ENCODE peak calls at places on chromosomes 12 and 14, in six cellular contexts. P is uterus, J is RWPE1, O is GM23338, W is omental fat pad, K is PC-9. H is an unnamed sample.
A peak's percentile ranks its signal among the peaks of the same experiment; 100 is the strongest.

GRCh38 chr12:65464930-65465329 is 186.4 kb downstream of the MSRB3 start:
- DNase-seq in J (peak; percentile 9), O (no peak), P (no peak), W (no peak), K (no peak), H (no peak)

GRCh38 chr12:29072631-29073030 is 76.4 kb upstream of the FAR2 start:
- DNase-seq in P (no peak), K (no peak), O (peak; percentile 28), W (no peak), J (no peak), H (no peak)

GRCh38 chr12:107818984-107819383 is 44.5 kb downstream of the ASCL4 start:
- DNase-seq in O (no peak), J (peak; percentile 11), W (no peak), K (no peak), P (no peak), H (no peak)

GRCh38 chr12:110741795-110742717 is 635 bp downstream of the PPP1CC start:
- DNase-seq in P (no peak), K (no peak), J (peak; percentile 32), O (peak; percentile 40), W (no peak), H (peak; percentile 57)

GRCh38 chr12:19110541-19110940 is 19.0 kb upstream of the PLEKHA5 start:
- DNase-seq in J (no peak), W (no peak), P (no peak), K (no peak), O (no peak), H (no peak)

GRCh38 chr14:54088271-54088670 is 131.6 kb upstream of the BMP4 start:
- DNase-seq in O (no peak), W (no peak), K (no peak), J (no peak), P (no peak), H (no peak)

GRCh38 chr14:54646576-54647130 is 79.7 kb downstream of the SAMD4A start:
- DNase-seq in K (no peak), J (no peak), W (no peak), P (no peak), O (no peak), H (no peak)

GRCh38 chr14:57818511-57818910 is 47.4 kb downstream of the SLC35F4 start:
- DNase-seq in P (no peak), J (no peak), O (no peak), K (no peak), W (no peak), H (no peak)

GRCh38 chr14:104665663-104666522 is 23.5 kb upstream of the INF2 start:
- DNase-seq in O (peak; percentile 54), P (no peak), J (no peak), W (no peak), K (peak; percentile 50), H (no peak)

GRCh38 chr14:90302529-90303303 is 29.0 kb downstream of the NRDE2 start:
- DNase-seq in P (no peak), O (peak; percentile 57), J (no peak), W (no peak), K (no peak), H (no peak)

GRCh38 chr14:88829685-88830302 is 5.3 kb downstream of the TTC8 start:
- DNase-seq in O (no peak), P (no peak), W (no peak), J (no peak), K (no peak), H (no peak)

GRCh38 chr14:105068818-105069217 is 3.6 kb upstream of the GPR132 start:
- DNase-seq in K (no peak), W (no peak), J (no peak), O (no peak), P (no peak), H (no peak)

GRCh38 chr14:38073641-38074040 is 134.1 kb upstream of the SSTR1 start:
- DNase-seq in K (no peak), J (no peak), O (no peak), W (no peak), P (no peak), H (no peak)

GRCh38 chr12:114399664-114400211 is 6.2 kb downstream of the TBX5 start:
- DNase-seq in K (no peak), J (no peak), O (peak; percentile 99), W (no peak), P (no peak), H (peak; percentile 69)

GRCh38 chr12:11510671-11511070 is 115.3 kb upstream of the PRB2 start:
- DNase-seq in W (no peak), P (no peak), J (no peak), K (peak; percentile 59), O (no peak), H (no peak)

GRCh38 chr12:131641315-131641714 is 69.6 kb upstream of the SFSWAP start:
- DNase-seq in P (no peak), O (no peak), W (no peak), J (no peak), K (no peak), H (no peak)

GRCh38 chr12:106093246-106093645 is 45.5 kb downstream of the NUAK1 start:
- DNase-seq in K (no peak), P (no peak), J (no peak), O (no peak), W (no peak), H (no peak)
- TF ChIP-seq CTCF in K (no peak), P (no peak), J (no peak), O (no peak), W (no peak), H (no peak)

DNA sequence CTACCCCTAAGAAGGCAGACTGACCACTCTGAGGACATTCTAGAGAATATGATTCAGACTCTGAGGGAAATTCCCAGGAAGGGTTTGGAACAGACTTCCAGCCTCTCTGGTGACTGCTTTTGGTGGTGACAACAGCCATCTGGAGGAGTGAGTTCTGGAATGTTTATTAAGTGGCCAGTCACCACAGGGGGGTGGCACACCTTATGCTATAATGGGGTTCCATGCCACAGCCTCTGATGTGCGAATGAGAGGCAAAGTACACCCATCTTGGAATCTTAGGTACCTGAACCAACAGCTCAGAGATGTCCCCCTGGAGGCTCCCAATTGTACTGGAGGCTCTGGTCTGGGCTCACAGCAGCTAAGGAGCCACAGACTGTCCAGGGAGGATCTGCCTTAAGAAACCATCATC is 9.5 kb upstream of the TINF2 start:
- DNase-seq in W (no peak), P (no peak), O (peak; percentile 36), K (peak; percentile 37), J (no peak), H (no peak)
- TF ChIP-seq CTCF in W (no peak), P (no peak), O (no peak), K (no peak), J (no peak), H (no peak)

DNA sequence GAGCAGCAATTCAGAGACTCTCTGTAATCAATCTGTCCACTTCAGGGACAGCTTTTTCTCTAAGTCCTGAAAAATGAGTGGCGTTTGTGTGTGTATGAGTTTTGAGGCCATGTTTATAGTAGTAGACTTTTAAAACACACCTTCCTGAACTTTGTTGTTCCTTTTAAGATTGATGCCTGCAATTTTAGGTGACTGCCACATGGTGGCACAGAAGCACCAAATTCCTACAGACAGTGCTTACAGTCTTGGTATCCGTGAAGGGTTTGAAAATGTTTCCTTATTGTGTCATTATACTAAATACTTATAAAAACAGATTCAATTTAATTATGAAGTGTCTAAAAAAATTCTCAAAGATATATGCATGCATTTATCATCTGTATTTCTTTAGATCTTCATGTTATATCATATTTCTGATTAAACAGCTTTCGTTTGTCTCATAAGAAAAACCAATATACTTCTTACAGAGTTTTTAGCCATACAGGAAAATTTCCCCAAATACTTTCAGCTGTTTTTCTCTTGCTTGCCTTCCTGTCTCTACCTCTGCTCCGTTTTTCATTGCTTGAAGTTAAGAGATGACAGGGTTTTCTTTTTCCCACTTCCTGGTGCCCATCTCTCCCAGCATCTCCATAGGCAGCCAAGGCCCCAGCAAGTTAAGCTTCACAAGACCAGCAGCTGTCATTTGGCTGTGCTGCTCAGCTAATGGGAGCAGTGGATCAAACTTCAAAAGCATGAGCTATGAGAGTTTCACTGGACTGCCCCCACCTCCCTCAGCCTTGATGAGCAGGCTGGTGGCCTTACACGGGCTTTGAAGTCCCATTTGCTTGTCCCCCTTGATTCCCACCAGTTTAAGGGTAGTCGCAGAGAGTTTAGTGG is 259.6 kb downstream of the AKAP6 start:
- DNase-seq in K (no peak), P (no peak), O (peak; percentile 74), W (no peak), J (no peak), H (no peak)
- TF ChIP-seq CTCF in K (peak; percentile 66), P (no peak), O (peak; percentile 92), W (no peak), J (peak; percentile 34), H (peak; percentile 52)

DNA sequence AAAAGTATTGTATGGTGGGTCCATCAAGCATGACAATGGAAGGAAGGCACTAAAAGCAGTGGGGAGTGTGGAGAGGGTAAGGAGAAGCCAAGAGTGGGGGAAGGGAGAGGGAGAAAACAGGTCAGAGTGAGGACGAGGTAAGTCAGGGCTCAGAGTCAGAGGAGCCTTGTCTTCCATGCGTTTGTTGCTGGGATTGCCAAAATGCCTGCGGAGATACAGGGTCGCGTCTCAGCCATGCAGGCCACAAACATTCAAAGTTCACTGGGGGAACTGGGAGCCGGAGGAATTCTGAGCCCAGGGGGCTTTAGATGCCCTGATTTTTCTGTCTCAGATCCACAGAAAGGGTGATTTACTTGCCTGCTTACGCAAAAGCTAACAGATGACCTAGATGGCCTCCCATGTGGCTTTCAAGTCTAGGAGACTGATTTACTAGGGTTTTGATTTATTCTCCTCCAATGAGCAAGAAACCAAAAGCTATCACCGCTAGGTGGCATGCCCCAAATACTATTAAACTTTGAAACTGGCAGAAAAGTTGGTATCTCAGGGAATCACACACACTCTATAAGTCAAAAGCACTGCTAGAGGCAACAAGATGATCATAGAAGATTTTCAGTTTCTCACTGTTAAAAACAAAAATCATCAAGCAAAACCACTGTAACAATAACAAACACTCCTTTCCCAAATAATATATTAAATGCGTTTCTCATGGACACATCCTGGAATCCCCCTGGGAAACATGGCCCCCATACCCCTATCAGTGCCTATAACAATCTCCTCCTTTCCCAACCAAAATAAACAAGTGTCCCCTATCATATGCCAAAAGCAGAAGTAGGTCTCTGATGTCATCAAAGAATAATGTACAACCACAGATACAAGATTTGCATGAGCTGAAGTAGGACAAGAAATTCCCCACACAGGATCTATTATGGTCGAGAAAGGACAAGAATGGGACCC is 26.6 kb upstream of the MDM1 start:
- DNase-seq in W (peak; percentile 46), K (peak; percentile 61), P (peak; percentile 42), J (peak; percentile 44), O (peak; percentile 81), H (no peak)
- TF ChIP-seq CTCF in W (no peak), K (peak; percentile 78), P (peak; percentile 67), J (peak; percentile 72), O (peak; percentile 72), H (peak; percentile 59)